ENCODE peak calls at places on chromosomes 1 and 21, in eight cellular contexts. J, N, D, R, F, X, C and M are unnamed samples.

GRCh38 chr1:151238467-151238739 is 16.1 kb upstream of the PSMD4 start:
- DNase-seq in J (no peak), N (peak), D (no peak), R (peak), F (no peak), X (no peak), C (no peak), M (peak)

GRCh38 chr1:71509051-71509595 is 428.3 kb upstream of the ZRANB2 start:
- DNase-seq in J (no peak), N (no peak), D (no peak), R (no peak), F (no peak), X (no peak), C (no peak), M (no peak)

GRCh38 chr1:63946866-63947491 is 173.2 kb downstream of the ROR1 start:
- DNase-seq in J (no peak), N (peak), D (no peak), R (no peak), F (no peak), X (no peak), C (peak), M (peak)

GRCh38 chr21:17250651-17251294 is 262.1 kb upstream of the CXADR start:
- DNase-seq in J (no peak), N (peak), D (no peak), R (no peak), F (no peak), X (no peak), C (no peak), M (peak)

GRCh38 chr1:215146252-215146975 is 63.9 kb downstream of the KCNK2 start:
- DNase-seq in J (no peak), N (peak), D (no peak), R (no peak), F (no peak), X (no peak), C (no peak), M (peak)

GRCh38 chr21:24118738-24119470 is 1488.4 kb downstream of the MRPL39 start:
- DNase-seq in J (no peak), N (peak), D (no peak), R (no peak), F (no peak), X (no peak), C (no peak), M (peak)

GRCh38 chr1:204418174-204419063 is 6.8 kb upstream of the PPP1R15B start:
- DNase-seq in J (no peak), N (peak), D (no peak), R (no peak), F (no peak), X (peak), C (peak), M (peak)

GRCh38 chr1:26121854-26122773 is 10.5 kb downstream of the PDIK1L start:
- DNase-seq in J (no peak), N (no peak), D (no peak), R (no peak), F (no peak), X (no peak), C (no peak), M (no peak)

GRCh38 chr1:119987112-119987511 is 82.3 kb downstream of the NOTCH2 start:
- DNase-seq in J (no peak), N (peak), D (no peak), R (peak), F (no peak), X (peak), C (no peak), M (peak)

GRCh38 chr1:156936721-156937220 is 16.3 kb downstream of the LRRC71 start:
- DNase-seq in J (no peak), N (no peak), D (no peak), R (no peak), F (no peak), X (no peak), C (no peak), M (no peak)